ENCODE peak calls at places on chromosomes 13 and 19, in ten cellular contexts. T is AG04450; X is mesenchymal stem cell; I is CD4-positive, alpha-beta memory T cell; W is heart right ventricle; A is breast epithelium; O is esophagus muscularis mucosa; E is uterus; K is lung; N is effector memory CD4-positive, alpha-beta T cell. V is an unnamed sample.

GRCh38 chr13:41577437-41577836 is 120.1 kb downstream of the RGCC start:
- DNase-seq in T (no peak), X (peak; percentile 45), I (no peak), W (no peak), A (peak; percentile 26), O (no peak), E (peak; percentile 45), K (peak; percentile 68), N (no peak), V (no peak)

GRCh38 chr13:51785592-51786424 is 18.2 kb downstream of the DHRS12 start:
- DNase-seq in T (no peak), X (peak; percentile 62), I (no peak), W (peak; percentile 74), A (no peak), O (no peak), E (peak; percentile 57), K (no peak), N (no peak), V (no peak)

GRCh38 chr13:47117268-47117667 is 220.4 kb upstream of the HTR2A start:
- DNase-seq in T (peak; percentile 24), X (peak; percentile 76), I (no peak), W (no peak), A (no peak), O (no peak), E (no peak), K (no peak), N (no peak), V (no peak)

GRCh38 chr13:21234537-21234936 is 58.1 kb downstream of the MRPL57 start:
- DNase-seq in T (no peak), X (peak; percentile 12), I (no peak), W (no peak), A (no peak), O (peak; percentile 81), E (no peak), K (no peak), N (no peak), V (no peak)

GRCh38 chr19:6667114-6667627 is 2.8 kb downstream of the TNFSF14 start:
- DNase-seq in T (no peak), X (no peak), I (no peak), W (no peak), A (no peak), O (no peak), E (no peak), K (peak; percentile 46), N (no peak), V (no peak)

GRCh38 chr19:469833-470232 is 9.0 kb upstream of the SHC2 start:
- DNase-seq in T (no peak), X (no peak), I (no peak), W (no peak), A (no peak), O (no peak), E (no peak), K (no peak), N (no peak), V (no peak)

GRCh38 chr19:2815923-2816322 is 3.7 kb upstream of the ZNF554 start:
- DNase-seq in T (no peak), X (no peak), I (no peak), W (no peak), A (no peak), O (no peak), E (no peak), K (no peak), N (no peak), V (no peak)

GRCh38 chr19:50702158-50702869 is 17.3 kb downstream of the SHANK1 start:
- DNase-seq in T (no peak), X (no peak), I (no peak), W (no peak), A (no peak), O (no peak), E (no peak), K (no peak), N (no peak), V (no peak)

GRCh38 chr13:77386880-77387606 is 60.1 kb upstream of the MYCBP2 start:
- DNase-seq in T (no peak), X (peak; percentile 47), I (no peak), W (no peak), A (no peak), O (no peak), E (no peak), K (no peak), N (no peak), V (no peak)

GRCh38 chr19:31784631-31785237 is 435.5 kb upstream of the TSHZ3 start:
- DNase-seq in T (no peak), X (peak; percentile 7), I (no peak), W (no peak), A (no peak), O (peak; percentile 81), E (no peak), K (peak; percentile 26), N (no peak), V (no peak)

GRCh38 chr13:91135949-91136348 is 211.5 kb upstream of the MIR17HG start:
- DNase-seq in T (no peak), X (no peak), I (no peak), W (no peak), A (no peak), O (no peak), E (no peak), K (no peak), N (no peak), V (no peak)

GRCh38 chr13:58238972-58239773 is 607.6 kb downstream of the PCDH17 start:
- DNase-seq in T (no peak), X (no peak), I (no peak), W (peak; percentile 11), A (no peak), O (no peak), E (no peak), K (no peak), N (no peak), V (no peak)

GRCh38 chr19:8618751-8619150 is 8.2 kb upstream of the ADAMTS10 start:
- DNase-seq in T (no peak), X (peak; percentile 25), I (no peak), W (no peak), A (no peak), O (no peak), E (no peak), K (no peak), N (no peak), V (no peak)

GRCh38 chr13:45132384-45133064 is 12.2 kb downstream of the GTF2F2 start:
- DNase-seq in T (no peak), X (no peak), I (no peak), W (no peak), A (no peak), O (no peak), E (no peak), K (no peak), N (no peak), V (no peak)

GRCh38 chr19:55550321-55550650 is 4.9 kb upstream of the SBK3 start:
- DNase-seq in T (no peak), X (no peak), I (no peak), W (no peak), A (no peak), O (no peak), E (no peak), K (no peak), N (no peak), V (no peak)

GRCh38 chr19:55546822-55547614 is 1.7 kb upstream of the SBK3 start:
- DNase-seq in T (peak; percentile 43), X (peak; percentile 46), I (no peak), W (peak; percentile 87), A (peak; percentile 69), O (peak; percentile 92), E (peak; percentile 44), K (peak; percentile 64), N (no peak), V (no peak)

GRCh38 chr19:55552206-55552605 is 6.9 kb upstream of the SBK3 start:
- DNase-seq in T (no peak), X (peak; percentile 6), I (no peak), W (no peak), A (no peak), O (no peak), E (no peak), K (no peak), N (no peak), V (no peak)

GRCh38 chr19:55552620-55553019 is 7.3 kb upstream of the SBK3 start:
- DNase-seq in T (peak; percentile 51), X (peak; percentile 72), I (no peak), W (no peak), A (peak; percentile 38), O (no peak), E (no peak), K (no peak), N (no peak), V (no peak)

GRCh38 chr19:55549500-55550320 is 4.4 kb upstream of the SBK3 start:
- DNase-seq in T (peak; percentile 62), X (peak; percentile 58), I (no peak), W (no peak), A (no peak), O (no peak), E (no peak), K (no peak), N (no peak), V (no peak)
- H3K27ac ChIP-seq in T (peak overlapping the region; percentile 100), X (peak overlapping the region; percentile 98), I (no peak overlapping the region), W (peak overlapping the region; percentile 63), A (peak overlapping the region; percentile 48), O (peak overlapping the region; percentile 43), E (peak overlapping the region; percentile 43), K (peak overlapping the region; percentile 9), N (no peak overlapping the region), V (no peak overlapping the region)

GRCh38 chr19:17405250-17406038 is at the start of gene BST2:
- DNase-seq in T (no peak), X (peak; percentile 90), I (peak; percentile 65), W (peak; percentile 65), A (peak; percentile 64), O (no peak), E (peak; percentile 75), K (peak; percentile 43), N (peak; percentile 42), V (peak; percentile 44)
- H3K4me3 ChIP-seq in T (no peak within 1 kb of the TSS), X (peak within 1 kb of the TSS; percentile 59), I (peak within 1 kb of the TSS; percentile 93), W (peak within 1 kb of the TSS; percentile 51), A (peak within 1 kb of the TSS; percentile 54), O (peak within 1 kb of the TSS; percentile 51), E (peak within 1 kb of the TSS; percentile 48), K (peak within 1 kb of the TSS; percentile 12), N (peak within 1 kb of the TSS; percentile 73), V (peak within 1 kb of the TSS; percentile 81)

DNA sequence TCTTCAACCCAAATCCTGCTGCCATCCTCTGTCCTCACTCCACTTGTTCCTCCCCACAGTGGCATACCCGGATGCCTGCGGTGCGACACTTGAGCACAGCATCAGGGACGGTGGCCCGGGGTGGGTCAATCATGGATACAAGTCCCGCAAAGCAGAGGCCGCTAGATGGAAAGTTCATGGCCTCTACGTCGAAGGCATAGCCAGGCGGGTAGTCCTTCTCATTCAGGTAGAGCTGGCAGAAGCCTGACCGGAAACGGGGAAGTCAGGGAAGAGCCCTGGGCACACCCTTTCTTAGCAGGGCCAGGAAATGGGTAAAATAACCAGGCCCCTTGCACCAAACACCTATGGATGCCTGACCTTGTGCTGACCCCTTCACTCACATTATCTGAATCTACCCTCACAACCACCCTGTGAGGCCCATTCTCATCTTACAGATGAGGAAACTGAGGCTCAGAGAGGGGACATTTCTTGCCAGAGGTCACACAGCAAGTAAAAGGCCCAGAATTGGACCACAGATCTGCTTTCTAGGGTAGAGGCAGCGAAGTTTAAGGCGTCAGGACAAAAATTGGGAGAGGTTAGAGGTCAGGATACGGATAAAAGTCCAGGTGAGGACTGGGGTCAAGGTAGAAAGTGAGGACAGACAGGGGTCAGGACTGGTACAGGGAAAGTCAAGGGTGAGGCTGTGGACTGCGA is 6.5 kb downstream of the ATP4A start:
- DNase-seq in T (no peak), X (no peak), I (no peak), W (no peak), A (no peak), O (no peak), E (no peak), K (no peak), N (no peak), V (no peak)
- H3K27ac ChIP-seq in T (no peak overlapping the region), X (no peak overlapping the region), I (no peak overlapping the region), W (no peak overlapping the region), A (no peak overlapping the region), O (no peak overlapping the region), E (no peak overlapping the region), K (no peak overlapping the region), N (no peak overlapping the region), V (no peak overlapping the region)

GRCh38 chr13:101398920-101399319 is 17.4 kb downstream of the NALCN start:
- DNase-seq in T (no peak), X (peak; percentile 53), I (no peak), W (no peak), A (no peak), O (peak; percentile 34), E (no peak), K (no peak), N (no peak), V (no peak)
- H3K4me3 ChIP-seq in T (no peak overlapping the region), X (no peak overlapping the region), I (no peak overlapping the region), W (no peak overlapping the region), A (no peak overlapping the region), O (no peak overlapping the region), E (no peak overlapping the region), K (no peak overlapping the region), N (no peak overlapping the region), V (no peak overlapping the region)

V was measured in naive thymus-derived CD4-positive, alpha-beta T cell.